ENCODE peak calls at places on chromosome 15, in six cellular contexts. A, O, F, J, I and V are unnamed samples.

GRCh38 chr15:51536965-51537574 is 85.5 kb downstream of the DMXL2 start:
- DNase-seq in A (peak; percentile 18), O (no peak), F (no peak), J (no peak), I (no peak), V (no peak)

GRCh38 chr15:34047893-34048775 is 9.1 kb upstream of the AVEN start:
- DNase-seq in A (no peak), O (no peak), F (no peak), J (no peak), I (no peak), V (no peak)

GRCh38 chr15:73344051-73344450 is 24.7 kb downstream of the HCN4 start:
- DNase-seq in A (no peak), O (no peak), F (no peak), J (no peak), I (no peak), V (no peak)

GRCh38 chr15:68930268-68931022 is at the start of gene SPESP1:
- DNase-seq in A (peak; percentile 81), O (peak; percentile 54), F (peak; percentile 37), J (peak; percentile 87), I (peak; percentile 60), V (no peak)

GRCh38 chr15:39426552-39427532 is 154.0 kb upstream of the THBS1 start:
- DNase-seq in A (peak; percentile 94), O (peak; percentile 80), F (peak; percentile 71), J (peak; percentile 60), I (peak; percentile 73), V (no peak)

GRCh38 chr15:28153492-28154119 is 54.5 kb upstream of the OCA2 start:
- DNase-seq in A (no peak), O (no peak), F (no peak), J (no peak), I (no peak), V (no peak)

GRCh38 chr15:90895571-90896117 is 7.5 kb upstream of the MAN2A2 start:
- DNase-seq in A (no peak), O (no peak), F (no peak), J (no peak), I (no peak), V (no peak)

GRCh38 chr15:80736571-80736970 is 41.5 kb downstream of the ABHD17C start:
- DNase-seq in A (no peak), O (no peak), F (no peak), J (no peak), I (no peak), V (no peak)

GRCh38 chr15:29403778-29404177 is 134.2 kb upstream of the NSMCE3 start:
- DNase-seq in A (no peak), O (no peak), F (no peak), J (no peak), I (no peak), V (no peak)

GRCh38 chr15:70777156-70777926 is 14.0 kb upstream of the UACA start:
- DNase-seq in A (no peak), O (no peak), F (no peak), J (no peak), I (no peak), V (no peak)

DNA sequence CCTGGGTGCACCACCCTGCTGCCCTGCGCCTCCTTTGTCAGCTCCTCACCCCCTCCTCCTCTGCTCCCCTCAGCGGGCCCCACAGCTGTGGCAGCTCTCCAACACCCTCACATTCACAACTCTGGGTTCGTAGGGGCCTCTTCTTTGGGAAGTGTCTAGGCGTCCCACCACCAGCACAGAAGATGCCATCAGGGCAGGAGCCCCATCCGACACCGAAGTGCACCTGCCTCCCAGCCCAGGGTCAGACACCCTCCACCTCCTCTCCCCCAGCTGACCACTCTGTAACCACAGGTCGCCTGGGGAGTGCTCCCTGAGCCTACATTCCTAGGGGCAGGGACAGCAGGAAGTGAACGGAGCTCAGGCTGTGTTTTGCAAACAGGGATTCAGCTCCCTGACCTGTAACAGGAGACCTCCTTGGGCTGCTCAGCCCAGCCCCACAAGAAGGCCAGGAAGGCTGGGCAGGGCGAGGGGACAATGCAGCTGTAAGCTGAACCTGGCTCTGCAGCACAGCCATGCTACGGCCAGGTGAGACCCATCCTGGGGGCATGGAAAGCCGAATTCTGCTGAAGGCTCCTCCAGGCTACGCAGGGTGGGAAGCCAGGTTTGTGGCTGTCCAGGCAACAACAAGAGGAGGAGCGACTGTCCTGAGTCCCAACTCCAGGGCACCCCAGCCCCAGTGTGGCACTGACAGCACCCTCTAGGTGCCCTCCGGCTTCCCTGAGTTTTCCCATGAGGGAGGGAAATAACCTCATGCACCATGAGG is 269.0 kb downstream of the GOLGA6L6 start:
- DNase-seq in A (no peak), O (no peak), F (no peak), J (no peak), I (no peak), V (no peak)
- H3K9me3 ChIP-seq in A (no peaks in the 10 kb centered on the region), O (peaks cover 6% of the 10 kb centered on the region), F (no peaks in the 10 kb centered on the region), J (peaks cover 4% of the 10 kb centered on the region), I (no peaks in the 10 kb centered on the region), V (peaks cover 35% of the 10 kb centered on the region)

GRCh38 chr15:25181290-25182097 is 226.7 kb downstream of the SNRPN start:
- DNase-seq in A (no peak), O (no peak), F (no peak), J (peak; percentile 26), I (peak; percentile 34), V (no peak)

GRCh38 chr15:25182098-25182478 is 227.3 kb downstream of the SNRPN start:
- DNase-seq in A (no peak), O (no peak), F (no peak), J (no peak), I (peak; percentile 15), V (no peak)

GRCh38 chr15:25179673-25180511 is 225.1 kb downstream of the SNRPN start:
- DNase-seq in A (no peak), O (peak; percentile 14), F (no peak), J (peak; percentile 8), I (peak; percentile 24), V (no peak)

GRCh38 chr15:25178835-25179672 is 224.3 kb downstream of the SNRPN start:
- DNase-seq in A (no peak), O (peak; percentile 22), F (no peak), J (peak; percentile 39), I (peak; percentile 30), V (no peak)

DNA sequence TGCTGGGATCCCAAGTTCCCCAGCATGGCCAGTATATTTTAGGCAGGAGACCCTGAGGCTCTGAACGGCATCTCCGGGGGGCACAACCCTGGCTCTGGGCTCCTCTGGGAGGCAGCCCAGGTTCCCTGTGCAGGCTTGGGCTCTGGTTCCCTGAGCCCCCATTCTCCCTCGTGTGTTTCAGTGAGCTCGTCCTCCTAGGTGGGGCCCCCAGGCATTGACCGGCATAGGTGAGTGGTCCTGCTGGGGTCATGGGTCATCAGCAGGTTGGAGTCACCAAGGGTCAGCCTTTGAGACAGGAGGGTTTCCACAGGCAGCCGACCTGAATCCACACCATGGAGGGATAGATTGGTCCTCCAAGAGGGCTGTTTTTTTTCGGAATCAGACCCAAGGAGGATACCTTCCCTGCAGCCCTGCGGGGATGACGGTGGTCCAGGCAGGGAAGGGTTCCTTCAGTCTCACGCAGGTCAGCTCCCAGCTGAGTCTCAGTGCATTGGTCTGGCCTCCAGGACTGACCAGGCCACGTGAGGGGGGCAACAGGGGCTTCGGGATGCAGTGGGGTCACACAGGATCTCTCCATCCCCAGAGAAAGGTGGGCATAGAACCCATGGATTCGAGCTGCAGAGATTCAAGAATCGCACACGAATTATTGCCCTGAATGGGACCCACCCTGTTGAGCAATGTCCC is 226.0 kb downstream of the SNRPN start:
- DNase-seq in A (no peak), O (peak; percentile 8), F (no peak), J (no peak), I (peak; percentile 9), V (no peak)
- H3K9me3 ChIP-seq in A (no peaks in the 10 kb centered on the region), O (peaks cover 15% of the 10 kb centered on the region), F (no peaks in the 10 kb centered on the region), J (no peaks in the 10 kb centered on the region), I (peaks cover 19% of the 10 kb centered on the region), V (peaks cover 20% of the 10 kb centered on the region)

GRCh38 chr15:25333049-25333448 is 105.8 kb downstream of the UBE3A start:
- DNase-seq in A (no peak), O (no peak), F (no peak), J (no peak), I (no peak), V (no peak)

GRCh38 chr15:25329685-25330084 is 109.1 kb downstream of the UBE3A start:
- DNase-seq in A (no peak), O (no peak), F (no peak), J (no peak), I (no peak), V (no peak)

GRCh38 chr15:25331404-25331803 is 107.4 kb downstream of the UBE3A start:
- DNase-seq in A (no peak), O (no peak), F (no peak), J (no peak), I (no peak), V (no peak)

GRCh38 chr15:25332306-25332705 is 106.5 kb downstream of the UBE3A start:
- DNase-seq in A (no peak), O (no peak), F (no peak), J (no peak), I (no peak), V (no peak)

DNA sequence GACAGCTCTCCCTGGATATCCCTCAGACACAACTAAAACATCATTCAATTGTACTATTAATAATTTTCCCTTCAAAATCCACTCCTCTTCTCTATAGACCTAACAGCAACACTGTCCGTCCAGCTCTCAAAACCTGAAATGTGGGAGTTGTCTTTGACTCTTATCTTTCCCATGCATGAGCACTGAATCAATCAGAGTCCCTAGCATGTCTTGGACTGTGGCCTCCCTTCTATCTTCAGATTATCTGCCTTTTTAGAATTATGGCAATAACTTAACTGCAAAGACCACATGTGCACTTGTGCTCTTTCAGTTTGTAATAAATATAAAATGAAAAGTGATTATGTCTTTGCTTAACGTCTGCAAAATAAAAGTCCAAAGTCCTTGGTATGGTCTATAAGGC is 107.0 kb downstream of the UBE3A start:
- DNase-seq in A (no peak), O (no peak), F (no peak), J (no peak), I (no peak), V (no peak)
- H3K9me3 ChIP-seq in A (no peaks in the 10 kb centered on the region), O (peaks cover 7% of the 10 kb centered on the region), F (no peaks in the 10 kb centered on the region), J (no peaks in the 10 kb centered on the region), I (no peaks in the 10 kb centered on the region), V (no peaks in the 10 kb centered on the region)

GRCh38 chr15:53046153-53046790 is 256.1 kb upstream of the ONECUT1 start:
- DNase-seq in A (no peak), O (no peak), F (no peak), J (no peak), I (no peak), V (no peak)
- H3K9me3 ChIP-seq in A (no peaks in the 10 kb centered on the region), O (peaks cover 37% of the 10 kb centered on the region), F (no peaks in the 10 kb centered on the region), J (peaks cover 8% of the 10 kb centered on the region), I (peaks cover 6% of the 10 kb centered on the region), V (no peaks in the 10 kb centered on the region)

DNA sequence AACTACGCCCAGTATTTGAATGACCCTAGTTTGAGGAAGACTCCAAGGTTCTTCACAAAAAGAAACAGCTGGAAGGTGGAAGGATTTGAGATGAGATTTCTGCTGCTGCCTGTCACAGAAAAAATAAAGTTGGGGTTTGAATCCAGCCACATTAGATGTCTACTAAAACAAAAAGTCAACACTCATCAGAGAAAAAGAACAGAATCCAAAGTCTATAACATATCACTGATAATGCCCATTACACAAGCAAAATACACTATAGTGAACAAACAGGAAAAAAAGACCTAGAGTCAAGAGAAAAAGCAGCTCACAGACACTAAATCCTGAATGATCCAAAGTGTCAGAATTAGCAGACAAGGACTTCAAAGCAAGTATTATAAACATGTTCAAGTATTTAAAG is 56.0 kb downstream of the RFX7 start:
- DNase-seq in A (no peak), O (no peak), F (no peak), J (no peak), I (no peak), V (no peak)
- H3K9me3 ChIP-seq in A (no peaks in the 10 kb centered on the region), O (peaks cover 7% of the 10 kb centered on the region), F (no peaks in the 10 kb centered on the region), J (no peaks in the 10 kb centered on the region), I (no peaks in the 10 kb centered on the region), V (no peaks in the 10 kb centered on the region)